ENCODE peak calls at places on chromosomes 13 and 19, in six cellular contexts. Q is psoas muscle, M is adrenal gland, G is lower lobe of right lung, Z is right cardiac atrium, J is pancreas. X is an unnamed sample. For H3K4me1, the result is how much of the 10 kb centered on the place peaks cover.

GRCh38 chr13:50449465-50449864 is 394.0 kb downstream of the DLEU7 start:
- DNase-seq in Q (no peak), M (no peak), G (no peak), Z (no peak), J (no peak), X (no peak)

GRCh38 chr19:33477781-33478180 is 43.8 kb downstream of the PEPD start:
- DNase-seq in Q (no peak), M (no peak), G (no peak), Z (no peak), J (no peak), X (peak)

GRCh38 chr19:12872255-12872654 is 9.0 kb downstream of the DNASE2 start:
- DNase-seq in Q (no peak), M (no peak), G (no peak), Z (no peak), J (no peak), X (no peak)

GRCh38 chr13:72953391-72953960 is 105.3 kb upstream of the KLF5 start:
- DNase-seq in Q (no peak), M (no peak), G (peak), Z (no peak), J (peak), X (no peak)

GRCh38 chr19:38690832-38691231 is 43.4 kb downstream of the ACTN4 start:
- DNase-seq in Q (no peak), M (no peak), G (no peak), Z (no peak), J (no peak), X (no peak)

GRCh38 chr19:45778010-45778671 is 4.1 kb downstream of the DMPK start:
- DNase-seq in Q (no peak), M (no peak), G (no peak), Z (no peak), J (peak), X (no peak)

GRCh38 chr19:44824758-44825157 is 15.9 kb downstream of the BCAM start:
- DNase-seq in Q (no peak), M (no peak), G (no peak), Z (no peak), J (peak), X (no peak)

GRCh38 chr13:106471957-106472543 is 63.4 kb downstream of the EFNB2 start:
- DNase-seq in Q (peak), M (peak), G (no peak), Z (peak), J (no peak), X (peak)

GRCh38 chr19:48654299-48655059 is 8.5 kb upstream of the CA11 start:
- DNase-seq in Q (no peak), M (no peak), G (no peak), Z (no peak), J (no peak), X (no peak)

GRCh38 chr19:48169585-48169973 is 565 bp downstream of the LIG1 start:
- DNase-seq in Q (peak), M (peak), G (peak), Z (peak), J (peak), X (peak)

GRCh38 chr19:495440-496332 is 600 bp upstream of the MADCAM1 start:
- DNase-seq in Q (peak), M (peak), G (peak), Z (no peak), J (no peak), X (no peak)

GRCh38 chr13:105598551-105598950 is 936.9 kb downstream of the EFNB2 start:
- DNase-seq in Q (no peak), M (no peak), G (no peak), Z (no peak), J (no peak), X (no peak)

GRCh38 chr13:61128850-61129645 is 286.6 kb downstream of the PCDH20 start:
- DNase-seq in Q (no peak), M (no peak), G (no peak), Z (no peak), J (no peak), X (no peak)

GRCh38 chr19:23799321-23799720 is 40.6 kb upstream of the ZNF681 start:
- DNase-seq in Q (no peak), M (no peak), G (no peak), Z (no peak), J (no peak), X (no peak)

GRCh38 chr13:39417643-39418042 is 185.3 kb downstream of the LHFPL6 start:
- DNase-seq in Q (no peak), M (no peak), G (no peak), Z (peak), J (no peak), X (peak)

GRCh38 chr19:5166262-5166661 is 174.3 kb downstream of the PTPRS start:
- DNase-seq in Q (no peak), M (no peak), G (no peak), Z (no peak), J (no peak), X (no peak)

GRCh38 chr13:52847682-52848432 is 583 bp downstream of the PCDH8 start:
- DNase-seq in Q (no peak), M (no peak), G (no peak), Z (no peak), J (no peak), X (peak)

GRCh38 chr19:6161271-6161850 is 25.9 kb downstream of the ACSBG2 start:
- DNase-seq in Q (peak), M (no peak), G (peak), Z (peak), J (no peak), X (no peak)

GRCh38 chr19:31170046-31170445 is 179.2 kb downstream of the TSHZ3 start:
- DNase-seq in Q (no peak), M (no peak), G (no peak), Z (no peak), J (no peak), X (no peak)

GRCh38 chr13:24282256-24282655 is 27.1 kb upstream of the C1QTNF9 start:
- DNase-seq in Q (no peak), M (peak), G (no peak), Z (no peak), J (no peak), X (no peak)

GRCh38 chr19:3801412-3802096 is 15.4 kb upstream of the MATK start:
- DNase-seq in Q (no peak), M (peak), G (peak), Z (peak), J (no peak), X (no peak)

GRCh38 chr19:44685877-44686276 is 13.1 kb upstream of the CEACAM16 start:
- DNase-seq in Q (no peak), M (no peak), G (no peak), Z (no peak), J (no peak), X (no peak)

GRCh38 chr13:42152495-42152894 is 104.0 kb downstream of the DGKH start:
- DNase-seq in Q (no peak), M (no peak), G (no peak), Z (no peak), J (no peak), X (no peak)

GRCh38 chr19:28606269-28607032 is 606.5 kb downstream of the UQCRFS1 start:
- DNase-seq in Q (no peak), M (no peak), G (no peak), Z (no peak), J (no peak), X (no peak)

GRCh38 chr13:59088716-59089115 is 1075.0 kb downstream of the DIAPH3 start:
- DNase-seq in Q (no peak), M (no peak), G (no peak), Z (no peak), J (no peak), X (no peak)

GRCh38 chr19:11479470-11480080 is 1.3 kb downstream of the ELAVL3 start:
- DNase-seq in Q (no peak), M (peak), G (no peak), Z (peak), J (peak), X (no peak)

GRCh38 chr19:39199025-39199424 is 2.3 kb downstream of the NCCRP1 start:
- DNase-seq in Q (no peak), M (peak), G (no peak), Z (peak), J (peak), X (no peak)

GRCh38 chr13:29509999-29510586 is 85.4 kb downstream of the SLC7A1 start:
- DNase-seq in Q (no peak), M (no peak), G (no peak), Z (no peak), J (no peak), X (no peak)

GRCh38 chr19:32397736-32398135 is 7.8 kb upstream of the DPY19L3 start:
- DNase-seq in Q (no peak), M (no peak), G (no peak), Z (no peak), J (no peak), X (no peak)

GRCh38 chr19:3440082-3440481 is 40.2 kb downstream of the SMIM24 start:
- DNase-seq in Q (peak), M (peak), G (peak), Z (no peak), J (no peak), X (peak)

GRCh38 chr13:55615080-55615479 is 1525.6 kb upstream of the PRR20A start:
- DNase-seq in Q (no peak), M (no peak), G (no peak), Z (no peak), J (no peak), X (no peak)

GRCh38 chr13:19725320-19725719 is 57.4 kb downstream of the PSPC1 start:
- DNase-seq in Q (no peak), M (no peak), G (no peak), Z (no peak), J (no peak), X (no peak)

GRCh38 chr13:80753951-80754350 is 413.0 kb upstream of the SPRY2 start:
- DNase-seq in Q (no peak), M (no peak), G (no peak), Z (no peak), J (no peak), X (no peak)

GRCh38 chr19:47633516-47633915 is 24.6 kb downstream of the BICRA start:
- DNase-seq in Q (no peak), M (no peak), G (no peak), Z (no peak), J (no peak), X (no peak)

GRCh38 chr13:76884571-76885202 is 1.5 kb downstream of the KCTD12 start:
- DNase-seq in Q (no peak), M (no peak), G (no peak), Z (no peak), J (no peak), X (no peak)

GRCh38 chr19:40626918-40627317 is 25.7 kb downstream of the LTBP4 start:
- DNase-seq in Q (no peak), M (no peak), G (no peak), Z (no peak), J (no peak), X (no peak)

GRCh38 chr13:113962386-113962785 is 11.5 kb downstream of the C13orf46 start:
- DNase-seq in Q (peak), M (no peak), G (peak), Z (no peak), J (no peak), X (peak)

DNA sequence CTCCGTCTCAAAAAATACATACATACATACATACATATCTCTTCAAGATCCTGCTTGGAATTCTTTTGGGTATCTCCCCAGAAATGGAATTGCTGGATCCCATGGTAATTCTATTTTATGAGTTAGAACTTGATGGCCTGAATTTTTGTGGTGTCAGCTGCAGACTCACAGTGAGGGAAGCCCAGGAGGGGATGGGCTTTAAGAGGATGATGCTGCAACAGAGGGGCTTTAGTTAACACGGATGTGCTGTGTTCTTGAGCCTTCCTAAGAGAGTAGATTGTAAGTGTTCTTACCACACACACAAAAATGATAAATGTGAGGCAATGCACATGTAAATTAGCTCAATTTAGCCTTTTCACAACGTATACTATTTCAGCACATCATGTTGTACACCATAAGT is 31.8 kb downstream of the CACNG6 start:
- DNase-seq in Q (no peak), M (no peak), G (no peak), Z (no peak), J (no peak), X (no peak)
- H3K4me1 ChIP-seq in Q (under half), M (under half), G (under half), Z (under half), J (under half), X (under half)

DNA sequence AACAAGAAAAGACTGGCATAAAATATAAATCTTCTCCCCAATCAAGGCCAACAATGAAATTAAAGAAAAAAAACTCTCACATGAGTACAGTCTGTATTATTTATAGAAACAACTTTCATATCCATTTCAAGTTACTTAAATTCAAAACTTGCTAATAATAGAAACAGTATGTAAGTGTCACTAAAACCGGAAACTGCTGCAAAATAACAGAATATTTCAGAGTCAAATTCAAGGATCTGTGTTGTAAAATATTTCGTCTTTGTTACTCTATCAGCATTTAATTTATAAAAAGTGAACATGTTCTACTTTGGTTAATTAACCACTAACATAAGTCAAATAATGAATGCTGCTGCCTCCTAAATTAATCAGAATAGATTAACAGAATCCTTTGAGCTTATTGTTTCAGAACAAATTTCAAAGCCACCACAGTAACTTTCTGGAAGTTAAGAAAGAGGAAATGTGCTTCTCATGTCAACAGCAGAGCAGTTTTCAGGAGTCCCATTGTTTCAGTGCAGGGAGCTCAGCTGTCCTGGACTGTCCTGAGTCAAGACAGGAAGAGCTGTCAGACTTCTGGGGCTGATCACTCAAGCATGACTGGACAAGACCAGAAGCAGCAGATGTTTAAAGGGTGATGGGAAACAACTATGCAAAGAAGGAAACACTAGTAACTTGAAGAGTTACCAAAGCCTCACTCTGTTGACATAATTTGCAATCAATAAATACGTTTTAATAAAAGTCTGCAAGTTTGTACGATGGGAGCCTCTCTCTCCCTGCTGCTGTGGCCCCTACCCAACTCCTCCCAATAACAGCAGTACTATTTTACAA is 76.9 kb downstream of the FOXO1 start:
- DNase-seq in Q (peak), M (peak), G (no peak), Z (no peak), J (no peak), X (peak)
- H3K4me3 ChIP-seq in Q (peak), M (no peak), G (no peak), Z (no peak), J (no peak), X (no peak)

DNA sequence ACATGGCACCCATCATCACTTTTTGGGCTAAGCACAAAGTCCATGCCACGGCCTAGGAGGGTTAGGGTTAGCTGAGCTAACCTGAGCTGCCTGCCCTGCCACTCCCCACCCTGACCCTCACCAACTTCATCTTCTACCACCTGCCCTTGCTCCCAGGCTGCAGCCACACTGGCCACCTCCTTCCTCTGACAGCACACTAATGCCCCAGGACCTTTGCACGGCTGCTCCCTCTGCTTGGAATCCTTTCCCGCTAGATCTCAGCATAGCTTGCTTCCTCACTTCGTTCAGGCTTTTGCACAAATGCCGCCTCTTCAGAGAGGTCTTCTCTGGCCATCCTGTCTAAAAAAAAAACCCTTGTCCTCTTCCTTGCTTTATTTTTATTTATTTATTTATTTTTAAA is 13.2 kb downstream of the SHANK1 start:
- DNase-seq in Q (no peak), M (no peak), G (no peak), Z (no peak), J (no peak), X (no peak)
- H3K4me1 ChIP-seq in Q (under half), M (under half), G (under half), Z (under half), J (under half), X (under half)

GRCh38 chr19:35143231-35143715 is at the start of gene FXYD7:
- DNase-seq in Q (no peak), M (no peak), G (no peak), Z (peak), J (no peak), X (no peak)
- H3K4me3 ChIP-seq in Q (no peak), M (no peak), G (peak), Z (no peak), J (peak), X (no peak)

DNA sequence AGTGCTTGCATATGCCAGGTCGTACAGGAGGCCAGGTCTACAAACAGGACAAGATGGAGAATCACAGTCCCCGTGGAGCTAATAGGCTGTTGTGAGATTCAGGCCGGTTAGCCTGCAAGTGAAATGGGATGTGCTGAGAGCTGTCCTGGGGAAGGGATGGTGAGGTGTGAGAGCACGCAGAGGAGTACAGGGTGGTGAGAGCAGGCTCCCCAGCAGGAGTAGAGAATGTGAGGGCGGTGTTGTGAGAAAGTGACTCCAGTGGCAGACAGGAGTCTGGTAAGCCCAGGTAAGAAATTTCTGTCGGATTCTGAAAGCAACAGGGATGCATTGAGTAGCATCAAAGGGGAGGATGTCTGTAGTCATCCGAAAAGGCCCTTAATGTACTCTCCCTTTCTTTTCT is 50.7 kb upstream of the GPR183 start:
- DNase-seq in Q (no peak), M (no peak), G (no peak), Z (no peak), J (no peak), X (no peak)
- H3K4me1 ChIP-seq in Q (under half), M (under half), G (under half), Z (under half), J (under half), X (under half)

GRCh38 chr19:55210120-55210493 is 806 bp upstream of the PTPRH start:
- DNase-seq in Q (no peak), M (peak), G (no peak), Z (no peak), J (peak), X (no peak)

GRCh38 chr19:55209430-55210119 is at the start of gene PTPRH:
- DNase-seq in Q (no peak), M (no peak), G (no peak), Z (no peak), J (peak), X (no peak)

GRCh38 chr19:55208880-55209429 is 346 bp downstream of the PTPRH start:
- DNase-seq in Q (no peak), M (no peak), G (no peak), Z (no peak), J (no peak), X (no peak)

GRCh38 chr19:55212447-55212846 is 3.1 kb upstream of the PTPRH start:
- DNase-seq in Q (no peak), M (no peak), G (no peak), Z (no peak), J (no peak), X (no peak)

DNA sequence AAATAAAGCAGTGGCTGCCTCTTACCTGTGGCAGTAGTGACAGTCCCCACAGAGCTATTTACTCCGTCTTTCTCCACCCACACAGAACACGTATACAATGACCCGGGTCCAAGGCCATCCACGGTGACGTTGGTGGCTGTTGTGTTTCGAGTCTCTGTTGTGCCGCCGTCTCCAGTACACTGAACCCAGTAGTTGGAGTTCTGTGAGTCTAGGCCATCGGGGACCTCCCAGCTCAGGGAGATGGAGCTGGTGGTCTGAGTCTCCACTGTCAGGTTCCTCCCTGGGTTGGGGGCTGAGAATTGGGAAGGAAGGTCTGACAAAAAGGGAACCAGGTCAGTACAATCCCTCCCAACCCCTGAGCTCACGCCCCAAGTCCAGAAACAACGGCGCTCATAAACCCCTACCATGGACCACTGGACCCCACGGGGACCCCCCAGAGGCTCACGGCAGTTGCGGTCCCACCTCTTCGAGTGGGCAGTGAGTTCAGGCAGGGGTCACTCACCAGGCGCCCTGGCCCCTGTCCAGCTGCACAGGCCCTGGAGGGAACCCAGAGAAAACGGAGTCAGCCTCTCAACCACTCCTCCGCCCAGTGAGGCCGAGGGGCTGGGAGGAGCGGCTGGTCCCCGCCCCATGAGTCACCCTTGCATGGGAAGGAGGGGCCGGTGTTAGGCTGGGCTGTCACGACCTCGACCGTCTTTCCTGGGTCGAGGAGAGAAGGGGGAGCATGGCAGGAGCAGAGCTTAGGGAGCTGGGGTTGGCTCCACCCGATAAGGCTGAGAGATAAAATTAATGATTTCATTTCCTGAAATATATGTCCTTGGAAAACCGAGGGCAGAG is 2.4 kb downstream of the PTPRH start:
- DNase-seq in Q (peak), M (peak), G (peak), Z (peak), J (peak), X (peak)
- H3K4me3 ChIP-seq in Q (no peak), M (peak), G (peak), Z (no peak), J (peak), X (no peak)

X was measured in aorta.